ENCODE peak calls at places on chromosome 7, in five cellular contexts. One of them, this sample, is unnamed.

GRCh38 chr7:80027616-80028173 is 106.9 kb upstream of the GNAI1 start:
- DNase-seq in MCF 10A: no peak
- DNase-seq in AG09319: no peak
- DNase-seq in neural crest cell: no peak
- DNase-seq in skeletal muscle cell: no peak
- DNase-seq in this sample: peak

GRCh38 chr7:33193308-33193864 is 64.0 kb downstream of the BBS9 start:
- DNase-seq in MCF 10A: no peak
- DNase-seq in AG09319: no peak
- DNase-seq in neural crest cell: no peak
- DNase-seq in skeletal muscle cell: no peak
- DNase-seq in this sample: no peak

GRCh38 chr7:157617401-157617800 is 280.6 kb downstream of the DNAJB6 start:
- DNase-seq in MCF 10A: no peak
- DNase-seq in AG09319: no peak
- DNase-seq in neural crest cell: no peak
- DNase-seq in skeletal muscle cell: no peak
- DNase-seq in this sample: no peak

GRCh38 chr7:81367335-81367801 is 402.5 kb downstream of the HGF start:
- DNase-seq in MCF 10A: peak
- DNase-seq in AG09319: peak
- DNase-seq in neural crest cell: no peak
- DNase-seq in skeletal muscle cell: peak
- DNase-seq in this sample: no peak

GRCh38 chr7:123433665-123434064 is 100.7 kb downstream of the IQUB start:
- DNase-seq in MCF 10A: no peak
- DNase-seq in AG09319: no peak
- DNase-seq in neural crest cell: no peak
- DNase-seq in skeletal muscle cell: no peak
- DNase-seq in this sample: no peak

GRCh38 chr7:13333351-13333750 is 645.9 kb downstream of the ARL4A start:
- DNase-seq in MCF 10A: no peak
- DNase-seq in AG09319: no peak
- DNase-seq in neural crest cell: no peak
- DNase-seq in skeletal muscle cell: no peak
- DNase-seq in this sample: no peak

GRCh38 chr7:69751026-69751425 is 152.8 kb downstream of the AUTS2 start:
- DNase-seq in MCF 10A: no peak
- DNase-seq in AG09319: no peak
- DNase-seq in neural crest cell: no peak
- DNase-seq in skeletal muscle cell: no peak
- DNase-seq in this sample: no peak

GRCh38 chr7:11185179-11185578 is 211.5 kb downstream of the PHF14 start:
- DNase-seq in MCF 10A: no peak
- DNase-seq in AG09319: no peak
- DNase-seq in neural crest cell: no peak
- DNase-seq in skeletal muscle cell: peak
- DNase-seq in this sample: no peak

GRCh38 chr7:115274-115911 is 77.0 kb upstream of the FAM20C start:
- DNase-seq in MCF 10A: peak
- DNase-seq in AG09319: peak
- DNase-seq in neural crest cell: no peak
- DNase-seq in skeletal muscle cell: peak
- DNase-seq in this sample: no peak

GRCh38 chr7:114418117-114418516 is 3.5 kb downstream of the FOXP2 start:
- DNase-seq in MCF 10A: no peak
- DNase-seq in AG09319: no peak
- DNase-seq in neural crest cell: no peak
- DNase-seq in skeletal muscle cell: no peak
- DNase-seq in this sample: no peak

GRCh38 chr7:134530460-134530859 is 3.1 kb downstream of the AKR1B10 start:
- DNase-seq in MCF 10A: no peak
- DNase-seq in AG09319: no peak
- DNase-seq in neural crest cell: no peak
- DNase-seq in skeletal muscle cell: no peak
- DNase-seq in this sample: no peak